ENCODE peak calls at places on chromosomes 13 and 19, in five cellular contexts. W is DMS 273 treated with DMSO at 0.1 percent for 48 hours, K is NCI-H446 treated with DMSO at 0.1 percent for 48 hours, E is astrocyte of the spinal cord, Q is neural crest cell. T is an unnamed sample.

GRCh38 chr13:49503951-49504350 is 8.2 kb downstream of the PHF11 start:
- DNase-seq in W (no peak), K (no peak), E (no peak), Q (no peak), T (no peak)

GRCh38 chr13:64810701-64811258 is 2419.4 kb downstream of the PCDH9 start:
- DNase-seq in W (no peak), K (no peak), E (peak), Q (no peak), T (no peak)

GRCh38 chr13:111354789-111355188 is 34.3 kb downstream of the TEX29 start:
- DNase-seq in W (no peak), K (no peak), E (no peak), Q (no peak), T (no peak)

GRCh38 chr19:33377586-33378475 is 4.3 kb downstream of the CEBPG start:
- DNase-seq in W (no peak), K (no peak), E (no peak), Q (no peak), T (no peak)

GRCh38 chr13:59447846-59448620 is 715.7 kb downstream of the DIAPH3 start:
- DNase-seq in W (no peak), K (no peak), E (peak), Q (no peak), T (no peak)

GRCh38 chr13:30708541-30708940 is 26.8 kb upstream of the ALOX5AP start:
- DNase-seq in W (no peak), K (no peak), E (peak), Q (no peak), T (no peak)

GRCh38 chr13:92967923-92968322 is 258.7 kb upstream of the GPC6 start:
- DNase-seq in W (no peak), K (no peak), E (peak), Q (no peak), T (no peak)

GRCh38 chr19:533485-534058 is 2.0 kb downstream of the CDC34 start:
- DNase-seq in W (no peak), K (no peak), E (no peak), Q (no peak), T (no peak)

GRCh38 chr19:38250821-38251563 is 5.2 kb downstream of the PPP1R14A start:
- DNase-seq in W (peak), K (peak), E (peak), Q (no peak), T (no peak)

GRCh38 chr13:49746111-49746510 is 46.4 kb downstream of the KPNA3 start:
- DNase-seq in W (no peak), K (no peak), E (no peak), Q (no peak), T (no peak)

GRCh38 chr19:33064778-33065550 is at the start of gene RHPN2:
- DNase-seq in W (peak), K (peak), E (peak), Q (peak), T (peak)

GRCh38 chr19:56383826-56384605 is 9.3 kb downstream of the ZNF582 start:
- DNase-seq in W (no peak), K (no peak), E (no peak), Q (no peak), T (no peak)

GRCh38 chr13:41418027-41418426 is 39.3 kb upstream of the RGCC start:
- DNase-seq in W (no peak), K (no peak), E (peak), Q (no peak), T (no peak)

GRCh38 chr13:48232420-48233096 is 448 bp upstream of the ITM2B start:
- DNase-seq in W (no peak), K (no peak), E (peak), Q (no peak), T (no peak)

GRCh38 chr13:32316476-32316875 is 1.2 kb downstream of the BRCA2 start:
- DNase-seq in W (no peak), K (no peak), E (no peak), Q (no peak), T (no peak)

GRCh38 chr13:113903912-113904311 is 40.0 kb upstream of the GAS6 start:
- DNase-seq in W (no peak), K (no peak), E (no peak), Q (no peak), T (no peak)

GRCh38 chr13:75482070-75482819 is at the start of gene TBC1D4:
- DNase-seq in W (peak), K (peak), E (peak), Q (peak), T (peak)

GRCh38 chr13:28586585-28587540 is 72.1 kb upstream of the POMP start:
- DNase-seq in W (no peak), K (no peak), E (no peak), Q (no peak), T (no peak)

T was measured in NCI-H1930.